ENCODE peak calls at places on chromosomes 7 and 10, in six cellular contexts. J is right cardiac atrium, P is IMR-90, X is pancreas, E is hepatocyte, R is Peyer's patch. I is an unnamed sample. For H3K4me1, the result is how much of the 10 kb centered on the place peaks cover.

GRCh38 chr7:105173586-105173985 is 159.6 kb downstream of the KMT2E start:
- DNase-seq in P (no peak), X (no peak), E (no peak), J (no peak), R (no peak), I (no peak)

GRCh38 chr10:5089869-5090268 is 4.3 kb upstream of the AKR1C3 start:
- DNase-seq in R (no peak), P (peak), E (no peak), J (no peak), X (no peak), I (peak)

GRCh38 chr10:29646238-29646902 is 11.6 kb upstream of the SVIL start:
- DNase-seq in E (peak), P (peak), R (no peak), X (no peak), J (no peak), I (peak)

GRCh38 chr10:98260752-98261151 is 7.2 kb downstream of the LOXL4 start:
- DNase-seq in X (peak), E (no peak), P (no peak), J (no peak), R (no peak), I (no peak)

GRCh38 chr10:76920581-76920980 is 717.0 kb downstream of the KCNMA1 start:
- DNase-seq in X (no peak), J (no peak), E (no peak), P (no peak), R (no peak), I (no peak)

GRCh38 chr10:117663750-117664149 is 121.2 kb downstream of the EMX2 start:
- DNase-seq in E (peak), X (no peak), J (no peak), R (no peak), P (peak), I (no peak)

GRCh38 chr10:59245751-59246150 is 69.3 kb downstream of the PHYHIPL start:
- DNase-seq in X (no peak), P (no peak), E (no peak), R (no peak), J (no peak), I (no peak)

GRCh38 chr7:146956853-146957252 is 840.3 kb downstream of the CNTNAP2 start:
- DNase-seq in R (no peak), X (no peak), E (no peak), J (no peak), P (no peak), I (no peak)

GRCh38 chr7:159060440-159060839 is 84.2 kb downstream of the VIPR2 start:
- DNase-seq in E (no peak), R (no peak), J (no peak), X (no peak), P (no peak), I (no peak)

GRCh38 chr10:6458814-6459213 is 121.3 kb downstream of the PRKCQ start:
- DNase-seq in X (no peak), E (no peak), P (no peak), R (no peak), J (no peak), I (no peak)

GRCh38 chr7:31981874-31982390 is 88.3 kb downstream of the PDE1C start:
- DNase-seq in P (no peak), J (peak), E (no peak), X (no peak), R (no peak), I (no peak)

GRCh38 chr10:10831085-10831484 is 186.6 kb upstream of the CELF2 start:
- DNase-seq in P (peak), R (peak), X (no peak), J (peak), E (peak), I (peak)

GRCh38 chr7:111796671-111797070 is 234.4 kb upstream of the IMMP2L start:
- DNase-seq in X (no peak), J (no peak), E (no peak), P (peak), R (no peak), I (no peak)

GRCh38 chr10:110811791-110812581 is 59.7 kb upstream of the PDCD4 start:
- DNase-seq in E (no peak), R (peak), P (no peak), J (peak), X (peak), I (no peak)

GRCh38 chr10:24382979-24383663 is 174.2 kb downstream of the KIAA1217 start:
- DNase-seq in R (no peak), P (no peak), J (no peak), E (peak), X (peak), I (peak)
- H3K4me3 ChIP-seq in R (no peak), P (no peak), J (no peak), E (no peak), X (no peak), I (no peak)

GRCh38 chr7:150377116-150377979 is 1.8 kb upstream of the ZNF775 start:
- DNase-seq in P (no peak), R (peak), J (no peak), E (peak), X (no peak), I (peak)
- H3K4me1 ChIP-seq in P (under half), R (under half), J (under half), E (half or more), X (half or more), I (under half)

DNA sequence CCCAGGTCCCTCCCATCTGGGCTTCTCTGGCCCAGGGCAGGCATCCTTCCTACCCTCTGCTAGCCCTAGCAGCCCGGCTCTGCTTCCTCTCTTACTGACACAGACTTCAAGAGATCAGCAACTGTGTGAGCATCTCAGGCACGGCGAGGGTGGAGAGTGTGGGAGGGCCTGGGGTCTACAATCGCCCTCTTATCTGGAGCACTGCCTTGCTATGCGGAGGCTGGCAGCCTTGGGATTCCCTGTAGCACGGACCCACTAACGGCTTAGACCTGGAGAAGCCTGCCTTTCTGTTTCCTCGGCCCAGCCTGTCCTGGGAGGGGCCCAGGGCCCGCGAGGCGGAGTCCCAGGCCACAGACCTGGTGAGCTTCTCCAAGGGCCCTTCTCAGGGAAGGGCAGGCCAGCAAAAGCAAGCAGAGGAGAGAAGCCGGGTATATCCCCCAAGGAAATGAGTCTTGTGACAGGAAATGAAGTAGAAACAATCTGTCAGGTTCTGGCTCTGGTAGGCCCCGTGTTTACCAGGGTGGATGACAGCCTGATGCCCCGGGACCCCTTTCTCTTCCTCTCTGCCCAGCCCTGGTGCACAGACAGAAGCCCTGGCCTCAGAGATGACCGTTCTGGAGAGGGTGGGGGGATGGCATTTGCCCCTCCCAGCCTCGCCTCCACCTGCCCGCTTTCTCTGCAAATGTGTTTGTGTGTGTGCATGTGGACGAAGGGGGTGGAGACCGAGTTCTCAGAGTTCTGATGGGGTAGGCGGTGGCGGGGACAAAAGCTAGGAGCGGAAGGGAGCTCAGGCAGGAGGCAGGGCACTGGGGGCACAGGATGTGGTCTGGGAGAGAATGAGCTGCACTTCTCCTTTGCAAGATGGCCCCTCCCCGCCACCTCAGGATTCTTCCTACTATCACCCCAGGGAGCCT is 2.5 kb downstream of the LRCH4 start:
- DNase-seq in X (peak), J (peak), R (peak), P (peak), E (peak), I (peak)
- H3K4me3 ChIP-seq in X (no peak), J (no peak), R (peak), P (peak), E (peak), I (no peak)

GRCh38 chr10:8568401-8568800 is 513.9 kb downstream of the GATA3 start:
- DNase-seq in J (no peak), E (peak), R (no peak), X (no peak), P (no peak), I (no peak)

GRCh38 chr10:8566737-8567136 is 512.2 kb downstream of the GATA3 start:
- DNase-seq in R (no peak), P (no peak), J (no peak), X (no peak), E (no peak), I (no peak)

GRCh38 chr10:8563478-8563877 is 509.0 kb downstream of the GATA3 start:
- DNase-seq in E (no peak), P (no peak), J (no peak), X (no peak), R (peak), I (no peak)
- H3K4me1 ChIP-seq in E (under half), P (under half), J (under half), X (under half), R (under half), I (under half)

GRCh38 chr10:96309631-96310358 is 5.6 kb downstream of the DNTT start:
- DNase-seq in X (no peak), J (no peak), R (no peak), E (no peak), P (no peak), I (no peak)
- H3K4me3 ChIP-seq in X (no peak), J (no peak), R (no peak), E (no peak), P (no peak), I (no peak)

GRCh38 chr7:151130741-151131157 is 36.7 kb downstream of the GBX1 start:
- DNase-seq in X (peak), P (no peak), J (no peak), R (no peak), E (no peak), I (no peak)
- H3K4me1 ChIP-seq in X (under half), P (under half), J (under half), R (under half), E (under half), I (under half)

I was measured in small intestine.